ENCODE peak calls at places on chromosome 3, in eight cellular contexts. R, I, D, C, Z, V, Y and B are unnamed samples.

GRCh38 chr3:179720196-179720595 is 67.4 kb downstream of the USP13 start:
- DNase-seq in R (no peak), I (no peak), D (no peak), C (no peak), Z (no peak), V (no peak), Y (no peak), B (no peak)

GRCh38 chr3:40827942-40828688 is 303.4 kb downstream of the ZNF621 start:
- DNase-seq in R (no peak), I (peak; percentile 51), D (peak; percentile 10), C (peak; percentile 76), Z (no peak), V (no peak), Y (no peak), B (no peak)

GRCh38 chr3:3800685-3801509 is 1.7 kb downstream of the LRRN1 start:
- DNase-seq in R (peak; percentile 42), I (peak; percentile 22), D (peak; percentile 45), C (no peak), Z (peak; percentile 54), V (no peak), Y (no peak), B (no peak)

GRCh38 chr3:59872121-59872520 is 822.3 kb upstream of the CFAP20DC start:
- DNase-seq in R (no peak), I (no peak), D (no peak), C (no peak), Z (no peak), V (no peak), Y (no peak), B (no peak)

GRCh38 chr3:13866406-13866965 is 13.4 kb downstream of the WNT7A start:
- DNase-seq in R (no peak), I (no peak), D (no peak), C (no peak), Z (no peak), V (no peak), Y (no peak), B (no peak)

GRCh38 chr3:33004961-33005360 is 53.5 kb downstream of the CCR4 start:
- DNase-seq in R (no peak), I (no peak), D (no peak), C (no peak), Z (no peak), V (no peak), Y (no peak), B (no peak)

GRCh38 chr3:172341482-172342059 is 106.7 kb downstream of the GHSR start:
- DNase-seq in R (no peak), I (no peak), D (peak; percentile 76), C (peak; percentile 50), Z (no peak), V (peak; percentile 70), Y (peak; percentile 73), B (no peak)

GRCh38 chr3:71562938-71563337 is 20.6 kb downstream of the FOXP1 start:
- DNase-seq in R (no peak), I (no peak), D (no peak), C (no peak), Z (no peak), V (no peak), Y (no peak), B (no peak)

GRCh38 chr3:157042226-157042625 is 117.7 kb downstream of the CCNL1 start:
- DNase-seq in R (no peak), I (no peak), D (no peak), C (no peak), Z (no peak), V (no peak), Y (no peak), B (no peak)

GRCh38 chr3:99686955-99687612 is 48.7 kb downstream of the COL8A1 start:
- DNase-seq in R (no peak), I (peak; percentile 40), D (peak; percentile 73), C (peak; percentile 42), Z (no peak), V (peak; percentile 74), Y (peak; percentile 85), B (no peak)

GRCh38 chr3:170699158-170700053 is 113.5 kb upstream of the SLC7A14 start:
- DNase-seq in R (no peak), I (no peak), D (no peak), C (no peak), Z (no peak), V (no peak), Y (no peak), B (no peak)

GRCh38 chr3:46719044-46719565 is 1.4 kb upstream of the PRSS50 start:
- DNase-seq in R (no peak), I (no peak), D (no peak), C (no peak), Z (no peak), V (no peak), Y (no peak), B (no peak)

GRCh38 chr3:44680921-44681455 is 31.5 kb upstream of the ZNF502 start:
- DNase-seq in R (no peak), I (no peak), D (no peak), C (no peak), Z (no peak), V (no peak), Y (no peak), B (no peak)

GRCh38 chr3:152307829-152308474 is 39.2 kb downstream of the MBNL1 start:
- DNase-seq in R (no peak), I (no peak), D (peak; percentile 35), C (no peak), Z (no peak), V (peak; percentile 66), Y (no peak), B (no peak)

GRCh38 chr3:152302521-152303021 is 33.8 kb downstream of the MBNL1 start:
- DNase-seq in R (no peak), I (peak; percentile 54), D (peak; percentile 48), C (peak; percentile 32), Z (no peak), V (peak; percentile 90), Y (peak; percentile 93), B (no peak)

GRCh38 chr3:152301745-152302181 is 33.0 kb downstream of the MBNL1 start:
- DNase-seq in R (no peak), I (no peak), D (no peak), C (no peak), Z (no peak), V (no peak), Y (no peak), B (no peak)

GRCh38 chr3:152304160-152304559 is 35.4 kb downstream of the MBNL1 start:
- DNase-seq in R (no peak), I (no peak), D (no peak), C (no peak), Z (no peak), V (no peak), Y (no peak), B (no peak)

DNA sequence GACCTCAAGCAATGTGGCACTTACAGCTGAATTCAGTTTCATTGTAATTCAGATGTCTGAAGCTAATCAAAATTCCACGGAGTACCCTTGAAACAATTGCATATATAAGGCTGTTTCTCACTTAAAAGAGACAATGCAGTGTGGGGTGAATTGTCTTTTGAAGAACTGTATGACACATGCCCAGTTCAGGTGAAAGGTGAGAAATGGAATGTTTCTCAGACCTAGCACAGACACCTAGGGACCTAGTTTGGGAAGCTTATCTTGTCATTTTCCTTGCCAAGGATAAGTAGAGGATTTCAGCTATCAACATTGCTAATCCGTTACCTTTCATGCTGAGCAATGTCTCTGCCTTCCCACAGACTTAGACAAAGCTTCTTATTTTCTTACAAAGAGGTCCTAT is 36.3 kb downstream of the MBNL1 start:
- DNase-seq in R (no peak), I (no peak), D (no peak), C (no peak), Z (no peak), V (no peak), Y (no peak), B (no peak)
- H3K4me1 ChIP-seq in R (peaks cover 17% of the 10 kb centered on the region), I (peaks cover 100% of the 10 kb centered on the region), D (peaks cover 49% of the 10 kb centered on the region), C (peaks cover 47% of the 10 kb centered on the region), Z (peaks cover 75% of the 10 kb centered on the region), V (peaks cover 21% of the 10 kb centered on the region), Y (peaks cover 26% of the 10 kb centered on the region), B (peaks cover 67% of the 10 kb centered on the region)

GRCh38 chr3:129718201-129718600 is 111.7 kb upstream of the PLXND1 start:
- DNase-seq in R (no peak), I (no peak), D (no peak), C (no peak), Z (no peak), V (no peak), Y (no peak), B (no peak)
- H3K4me1 ChIP-seq in R (peaks cover 7% of the 10 kb centered on the region), I (peaks cover 35% of the 10 kb centered on the region), D (no peaks in the 10 kb centered on the region), C (peaks cover 3% of the 10 kb centered on the region), Z (no peaks in the 10 kb centered on the region), V (no peaks in the 10 kb centered on the region), Y (no peaks in the 10 kb centered on the region), B (no peaks in the 10 kb centered on the region)

DNA sequence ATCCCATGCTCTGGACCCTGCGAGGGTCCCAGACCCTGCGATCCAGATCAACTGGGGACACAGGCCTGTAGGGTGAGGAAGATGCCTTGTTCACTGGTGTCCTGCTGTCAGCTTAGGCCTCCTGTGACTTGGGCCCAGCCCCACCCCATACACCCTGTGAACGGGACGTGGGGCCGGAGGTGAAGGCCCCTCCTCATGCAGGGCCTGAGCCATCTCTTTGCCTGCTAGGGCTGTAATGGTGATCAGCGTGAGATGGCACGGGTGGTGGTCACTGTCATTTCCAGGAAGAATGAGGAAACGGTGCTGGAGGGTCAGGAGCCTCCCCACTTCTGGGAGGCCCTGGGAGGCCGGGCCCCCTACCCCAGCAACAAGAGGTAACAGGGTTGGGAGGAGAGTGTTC is 12.4 kb downstream of the VILL start:
- DNase-seq in R (no peak), I (no peak), D (no peak), C (no peak), Z (peak; percentile 49), V (no peak), Y (no peak), B (no peak)
- H3K4me1 ChIP-seq in R (peaks cover 35% of the 10 kb centered on the region), I (peaks cover 44% of the 10 kb centered on the region), D (peaks cover 36% of the 10 kb centered on the region), C (peaks cover 34% of the 10 kb centered on the region), Z (peaks cover 39% of the 10 kb centered on the region), V (peaks cover 10% of the 10 kb centered on the region), Y (peaks cover 7% of the 10 kb centered on the region), B (peaks cover 16% of the 10 kb centered on the region)

GRCh38 chr3:50571486-50571885 is 2.2 kb downstream of the HEMK1 start:
- DNase-seq in R (no peak), I (no peak), D (no peak), C (no peak), Z (no peak), V (no peak), Y (no peak), B (no peak)

GRCh38 chr3:50572158-50572557 is 2.8 kb downstream of the HEMK1 start:
- DNase-seq in R (peak; percentile 70), I (peak; percentile 79), D (peak; percentile 83), C (peak; percentile 53), Z (peak; percentile 80), V (peak; percentile 59), Y (peak; percentile 67), B (peak; percentile 65)

GRCh38 chr3:50574280-50574831 is 5.0 kb downstream of the HEMK1 start:
- DNase-seq in R (no peak), I (no peak), D (no peak), C (no peak), Z (no peak), V (no peak), Y (no peak), B (no peak)

GRCh38 chr3:50573566-50574279 is 4.4 kb downstream of the HEMK1 start:
- DNase-seq in R (no peak), I (no peak), D (no peak), C (no peak), Z (no peak), V (no peak), Y (no peak), B (no peak)

DNA sequence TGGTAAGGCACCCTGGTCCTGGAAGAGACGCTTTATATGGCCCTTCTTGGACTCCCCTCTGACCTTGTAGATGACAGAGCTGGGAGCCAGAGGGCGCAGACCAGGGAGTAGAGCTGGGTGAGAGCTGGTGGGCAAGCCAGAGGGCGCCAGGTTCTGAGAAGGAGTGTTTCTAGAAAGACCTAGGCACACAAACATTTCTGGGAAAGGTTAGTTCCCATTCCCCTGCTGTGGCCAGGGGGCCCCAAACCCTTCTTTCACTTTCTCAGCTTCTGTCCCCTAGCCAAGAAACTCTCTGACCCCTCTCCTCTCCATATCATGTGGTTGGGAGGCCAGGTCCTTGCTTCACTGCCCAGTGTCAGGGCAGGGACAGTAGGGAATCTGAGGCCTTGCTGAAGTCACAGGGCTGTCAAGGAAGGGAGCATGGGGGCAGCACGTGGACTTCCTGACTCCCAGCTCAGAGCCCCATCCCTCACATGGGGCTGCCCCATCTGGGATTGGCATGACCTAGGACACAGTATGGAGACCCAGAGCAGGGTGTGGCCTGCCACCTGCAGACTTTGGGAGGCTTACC is 3.6 kb downstream of the HEMK1 start:
- DNase-seq in R (no peak), I (no peak), D (no peak), C (no peak), Z (no peak), V (no peak), Y (no peak), B (no peak)
- H3K4me1 ChIP-seq in R (no peaks in the 10 kb centered on the region), I (peaks cover 47% of the 10 kb centered on the region), D (peaks cover 14% of the 10 kb centered on the region), C (peaks cover 12% of the 10 kb centered on the region), Z (peaks cover 24% of the 10 kb centered on the region), V (peaks cover 3% of the 10 kb centered on the region), Y (peaks cover 3% of the 10 kb centered on the region), B (peaks cover 71% of the 10 kb centered on the region)